ENCODE peak calls at places on chromosomes 12 and 14, in nine cellular contexts. S, F, L, O, X, U, D, C and H are unnamed samples.

GRCh38 chr14:61462566-61463195 is 141.3 kb downstream of the PRKCH start:
- DNase-seq in S (no peak), F (no peak), L (no peak), O (peak), X (no peak), U (peak), D (peak), C (peak), H (peak)

GRCh38 chr12:8527250-8528130 is 13.2 kb downstream of the CLEC4E start:
- DNase-seq in S (no peak), F (no peak), L (no peak), O (no peak), X (no peak), U (no peak), D (no peak), C (no peak), H (no peak)

GRCh38 chr14:63782683-63783389 is 55.0 kb upstream of the SGPP1 start:
- DNase-seq in S (no peak), F (no peak), L (no peak), O (no peak), X (no peak), U (no peak), D (no peak), C (no peak), H (no peak)

GRCh38 chr14:52998376-52999010 is 47.6 kb upstream of the FERMT2 start:
- DNase-seq in S (no peak), F (no peak), L (no peak), O (peak), X (no peak), U (peak), D (peak), C (peak), H (no peak)

GRCh38 chr14:70692210-70692609 is 50.5 kb downstream of the TTC9 start:
- DNase-seq in S (no peak), F (no peak), L (no peak), O (no peak), X (no peak), U (no peak), D (no peak), C (peak), H (no peak)

GRCh38 chr12:126976574-126976973 is 1290.4 kb upstream of the TMEM132C start:
- DNase-seq in S (no peak), F (no peak), L (no peak), O (no peak), X (no peak), U (no peak), D (no peak), C (no peak), H (no peak)

GRCh38 chr14:78401866-78402265 is 231.7 kb downstream of the NRXN3 start:
- DNase-seq in S (no peak), F (no peak), L (peak), O (peak), X (no peak), U (peak), D (no peak), C (peak), H (no peak)

GRCh38 chr12:24996820-24997219 is 47.9 kb upstream of the BCAT1 start:
- DNase-seq in S (no peak), F (no peak), L (no peak), O (no peak), X (no peak), U (no peak), D (no peak), C (no peak), H (no peak)

GRCh38 chr12:51721281-51721940 is 127.1 kb downstream of the FIGNL2 start:
- DNase-seq in S (peak), F (no peak), L (no peak), O (peak), X (no peak), U (peak), D (no peak), C (peak), H (peak)

GRCh38 chr12:43332977-43333649 is 218.9 kb downstream of the ADAMTS20 start:
- DNase-seq in S (no peak), F (no peak), L (no peak), O (peak), X (no peak), U (peak), D (peak), C (peak), H (no peak)

GRCh38 chr12:90630006-90630405 is 325.0 kb downstream of the CCER1 start:
- DNase-seq in S (no peak), F (no peak), L (no peak), O (no peak), X (no peak), U (no peak), D (no peak), C (peak), H (no peak)

GRCh38 chr12:55974308-55974724 is 438 bp downstream of the RAB5B start:
- DNase-seq in S (no peak), F (no peak), L (no peak), O (peak), X (no peak), U (peak), D (peak), C (peak), H (no peak)

GRCh38 chr12:52204095-52204930 is 12.5 kb upstream of the KRT80 start:
- DNase-seq in S (no peak), F (no peak), L (no peak), O (no peak), X (no peak), U (peak), D (no peak), C (no peak), H (no peak)